ENCODE peak calls at places on chromosome 17, in five cellular contexts. P, D, W, Z and G are unnamed samples.

GRCh38 chr17:8100763-8101162 is 13.2 kb upstream of the ALOX12B start:
- DNase-seq in P (no peak), D (no peak), W (no peak), Z (no peak), G (no peak)

GRCh38 chr17:39270923-39271322 is 45.2 kb upstream of the STAC2 start:
- DNase-seq in P (peak), D (no peak), W (no peak), Z (no peak), G (no peak)

GRCh38 chr17:48728232-48729231 is at the start of gene HOXB13:
- DNase-seq in P (no peak), D (no peak), W (no peak), Z (no peak), G (no peak)

GRCh38 chr17:17849147-17849820 is 12.5 kb upstream of the SREBF1 start:
- DNase-seq in P (peak), D (no peak), W (no peak), Z (peak), G (no peak)

GRCh38 chr17:4658478-4659305 is 17.2 kb upstream of the ALOX15 start:
- DNase-seq in P (no peak), D (no peak), W (no peak), Z (peak), G (no peak)

GRCh38 chr17:1398900-1399299 is 1.1 kb downstream of the YWHAE start:
- DNase-seq in P (no peak), D (no peak), W (no peak), Z (no peak), G (no peak)

GRCh38 chr17:46736100-46736499 is 82.4 kb downstream of the WNT3 start:
- DNase-seq in P (peak), D (no peak), W (no peak), Z (no peak), G (no peak)

GRCh38 chr17:27640790-27641189 is 9.8 kb downstream of the LGALS9 start:
- DNase-seq in P (no peak), D (no peak), W (no peak), Z (no peak), G (no peak)

GRCh38 chr17:17942846-17943245 is 29.4 kb downstream of the TOM1L2 start:
- DNase-seq in P (no peak), D (no peak), W (no peak), Z (no peak), G (no peak)

GRCh38 chr17:42163696-42164407 is 9.1 kb upstream of the RAB5C start:
- DNase-seq in P (no peak), D (no peak), W (no peak), Z (no peak), G (no peak)

GRCh38 chr17:68600881-68601564 is at the start of gene FAM20A:
- DNase-seq in P (no peak), D (no peak), W (no peak), Z (peak), G (no peak)

GRCh38 chr17:71503710-71504471 is 616.9 kb upstream of the SOX9 start:
- DNase-seq in P (no peak), D (no peak), W (no peak), Z (no peak), G (no peak)

GRCh38 chr17:42708588-42708987 is 26.3 kb downstream of the CNTNAP1 start:
- DNase-seq in P (no peak), D (no peak), W (no peak), Z (no peak), G (no peak)

GRCh38 chr17:57419940-57420522 is 163.7 kb downstream of the MSI2 start:
- DNase-seq in P (no peak), D (no peak), W (no peak), Z (no peak), G (no peak)

GRCh38 chr17:72158895-72159885 is 38.4 kb downstream of the SOX9 start:
- DNase-seq in P (no peak), D (no peak), W (no peak), Z (no peak), G (no peak)

GRCh38 chr17:81189670-81190530 is 23.9 kb upstream of the AATK start:
- DNase-seq in P (no peak), D (no peak), W (no peak), Z (no peak), G (no peak)

GRCh38 chr17:74213897-74214386 is 571 bp downstream of the TTYH2 start:
- DNase-seq in P (peak), D (no peak), W (no peak), Z (no peak), G (no peak)

GRCh38 chr17:58432806-58433573 is 15.7 kb upstream of the RNF43 start:
- DNase-seq in P (peak), D (no peak), W (no peak), Z (no peak), G (no peak)

GRCh38 chr17:62703776-62704380 is 76.4 kb downstream of the MRC2 start:
- DNase-seq in P (peak), D (no peak), W (no peak), Z (peak), G (no peak)

GRCh38 chr17:74947041-74947754 is 11.5 kb downstream of the OTOP3 start:
- DNase-seq in P (no peak), D (no peak), W (no peak), Z (no peak), G (no peak)

GRCh38 chr17:4074831-4075495 is 67.9 kb downstream of the ZZEF1 start:
- DNase-seq in P (peak), D (peak), W (no peak), Z (no peak), G (no peak)

GRCh38 chr17:74637265-74637664 is 13.7 kb upstream of the CD300E start:
- DNase-seq in P (no peak), D (no peak), W (no peak), Z (peak), G (no peak)

GRCh38 chr17:39225974-39226683 is 384 bp upstream of the STAC2 start:
- DNase-seq in P (no peak), D (peak), W (no peak), Z (no peak), G (peak)

GRCh38 chr17:33389506-33390141 is 96.5 kb upstream of the ASIC2 start:
- DNase-seq in P (no peak), D (no peak), W (no peak), Z (no peak), G (no peak)

GRCh38 chr17:21419299-21420239 is 43.4 kb downstream of the KCNJ12 start:
- DNase-seq in P (no peak), D (no peak), W (no peak), Z (peak), G (no peak)

GRCh38 chr17:75063201-75063600 is 16.2 kb downstream of the KCTD2 start:
- DNase-seq in P (no peak), D (no peak), W (no peak), Z (no peak), G (no peak)

GRCh38 chr17:40218740-40219072 is 398 bp upstream of the WIPF2 start:
- DNase-seq in P (no peak), D (peak), W (peak), Z (peak), G (peak)

GRCh38 chr17:27457731-27458523 is 1.7 kb downstream of the KSR1 start:
- DNase-seq in P (peak), D (no peak), W (no peak), Z (no peak), G (no peak)

GRCh38 chr17:37518816-37519215 is 29.1 kb downstream of the DUSP14 start:
- DNase-seq in P (no peak), D (no peak), W (no peak), Z (no peak), G (no peak)